ENCODE peak calls at places on chromosomes 11 and 22, in five cellular contexts. Q is PC-3, P is HL-60, G is AG10803, R is NB4. D is an unnamed sample.

GRCh38 chr11:91926967-91927366 is 297.7 kb upstream of the FAT3 start:
- DNase-seq in Q (no peak), P (no peak), R (no peak), G (peak), D (no peak)

GRCh38 chr22:31103899-31104694 is 3.3 kb downstream of the SELENOM start:
- DNase-seq in G (no peak), P (no peak), Q (no peak), R (no peak), D (no peak)

GRCh38 chr11:94732617-94733292 is 35.4 kb upstream of the AMOTL1 start:
- DNase-seq in R (no peak), P (no peak), Q (peak), G (peak), D (no peak)

GRCh38 chr11:128563942-128564641 is 23.3 kb downstream of the ETS1 start:
- DNase-seq in Q (no peak), G (no peak), R (peak), P (peak), D (no peak)

GRCh38 chr11:70244698-70245097 is 25.8 kb upstream of the PPFIA1 start:
- DNase-seq in G (peak), R (no peak), P (no peak), Q (peak), D (no peak)

GRCh38 chr11:83855237-83855636 is 569.1 kb upstream of the CCDC90B start:
- DNase-seq in Q (no peak), G (no peak), R (no peak), P (no peak), D (no peak)

GRCh38 chr22:47067331-47067890 is 305.0 kb downstream of the TBC1D22A start:
- DNase-seq in G (no peak), Q (no peak), P (no peak), R (no peak), D (no peak)

GRCh38 chr11:120061761-120062560 is 76.0 kb downstream of the TRIM29 start:
- DNase-seq in Q (no peak), R (no peak), P (no peak), G (peak), D (no peak)

GRCh38 chr11:34239465-34240149 is 118.2 kb downstream of the ABTB2 start:
- DNase-seq in Q (no peak), P (no peak), G (no peak), R (no peak), D (no peak)

GRCh38 chr11:12377106-12377823 is at the start of gene PARVA:
- DNase-seq in P (no peak), G (peak), Q (peak), R (no peak), D (no peak)
- TF ChIP-seq CTCF in P (no peak), G (peak), Q (no peak), R (no peak), D (no peak)

DNA sequence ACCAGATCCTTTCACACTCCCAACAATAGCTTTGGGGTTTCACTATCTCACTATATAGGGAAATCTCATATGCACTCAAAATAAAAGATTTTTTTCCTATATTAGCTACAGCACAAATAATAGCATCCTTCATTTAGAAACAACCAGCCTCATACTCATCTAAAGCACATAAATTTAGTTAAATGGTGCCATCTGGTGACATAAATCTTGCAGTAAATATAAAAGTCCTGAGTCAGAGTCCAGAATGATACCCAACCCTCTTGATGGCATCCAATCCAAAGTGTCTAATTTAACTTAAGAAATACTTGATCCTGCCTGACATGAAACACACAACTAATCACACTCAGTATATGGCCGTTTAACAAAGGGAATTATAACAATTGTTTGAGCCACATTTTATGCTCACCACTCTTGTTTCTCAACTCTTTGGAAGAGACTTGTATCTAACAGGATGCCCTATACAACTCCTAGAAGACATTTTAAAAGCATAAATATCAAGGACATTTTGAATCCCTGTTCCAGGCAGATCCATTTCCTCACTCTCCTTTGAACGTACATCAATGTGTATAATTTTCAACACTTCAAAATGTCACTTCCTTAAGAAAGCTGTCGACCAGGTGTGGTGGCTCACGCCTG is 36.2 kb downstream of the DLG2 start:
- DNase-seq in R (peak), G (peak), Q (peak), P (no peak), D (no peak)
- TF ChIP-seq CTCF in R (peak), G (no peak), Q (peak), P (no peak), D (no peak)

GRCh38 chr11:6418958-6419611 is at the start of gene APBB1:
- DNase-seq in R (no peak), G (peak), P (peak), Q (peak), D (peak)
- TF ChIP-seq CTCF in R (no peak), G (peak), P (no peak), Q (peak), D (no peak)

DNA sequence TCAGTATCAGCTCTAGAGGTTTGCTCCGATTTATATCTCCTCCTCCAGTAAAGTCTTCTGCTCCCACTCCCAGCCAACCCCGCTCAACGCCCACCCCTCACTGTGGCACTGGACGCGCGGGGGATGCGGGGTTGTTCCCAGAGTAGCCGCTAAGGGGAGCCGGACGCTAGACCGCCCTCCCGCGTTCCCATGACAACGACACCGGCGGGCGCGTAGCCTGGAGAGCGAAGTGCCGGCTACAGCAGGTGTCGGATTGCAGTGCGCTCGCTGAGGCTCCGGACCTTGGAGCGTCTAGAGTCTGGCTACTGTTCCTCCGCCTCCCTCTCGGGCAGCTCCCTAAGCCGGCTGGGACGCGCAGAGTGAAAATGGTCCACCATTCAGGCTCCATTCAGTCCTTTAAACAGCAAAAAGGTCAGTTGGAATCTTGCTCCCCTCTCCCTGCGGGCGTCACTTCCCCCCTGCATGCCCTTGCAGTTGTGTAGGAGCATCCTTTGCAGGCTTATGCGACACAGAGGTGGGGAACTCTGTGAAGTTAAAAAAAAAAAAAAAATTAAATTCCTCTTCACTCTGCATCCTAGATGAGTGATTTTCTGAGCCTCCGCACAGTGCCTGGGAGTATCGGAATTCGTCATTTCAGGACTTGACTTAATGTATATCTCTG is at the start of gene ANO3:
- DNase-seq in G (peak), R (no peak), Q (peak), P (peak), D (peak)
- TF ChIP-seq CTCF in G (peak), R (no peak), Q (peak), P (no peak), D (peak)

GRCh38 chr11:88193278-88193677 is 18.0 kb upstream of the RAB38 start:
- DNase-seq in P (no peak), Q (no peak), G (no peak), R (no peak), D (no peak)
- TF ChIP-seq CTCF in P (no peak), Q (no peak), G (no peak), R (no peak), D (no peak)

D was measured in activated CD8-positive, alpha-beta T cell treated with anti-CD3 and anti-CD28 coated beads for 36 hours.